ENCODE peak calls at places on chromosomes 16 and 17, in seven cellular contexts. D, U, P, M, R, A and E are unnamed samples. For H3K4me1, the result is how much of the 10 kb centered on the place peaks cover.

GRCh38 chr16:72783716-72784320 is 264.1 kb downstream of the ZFHX3 start:
- DNase-seq in R (no peak), M (no peak), P (peak), U (no peak), A (no peak), D (no peak), E (no peak)

GRCh38 chr17:43405861-43406260 is 7.1 kb downstream of the ARL4D start:
- DNase-seq in R (no peak), A (no peak), U (no peak), M (no peak), P (no peak), D (no peak), E (no peak)

GRCh38 chr17:68794636-68795503 is 160.3 kb downstream of the ABCA8 start:
- DNase-seq in R (no peak), D (no peak), U (no peak), A (no peak), P (peak), M (no peak), E (no peak)

GRCh38 chr17:68455756-68456528 is 1.4 kb downstream of the WIPI1 start:
- DNase-seq in A (no peak), M (no peak), U (no peak), D (no peak), R (peak), P (peak), E (no peak)

GRCh38 chr17:32515677-32516383 is 29.0 kb downstream of the CDK5R1 start:
- DNase-seq in P (no peak), D (peak), U (no peak), R (no peak), A (no peak), M (no peak), E (no peak)

GRCh38 chr17:20010099-20010863 is 1.1 kb downstream of the SPECC1 start:
- DNase-seq in R (peak), M (no peak), D (no peak), P (peak), U (peak), A (no peak), E (no peak)

GRCh38 chr17:3719265-3719664 is 4.4 kb upstream of the HASPIN start:
- DNase-seq in P (no peak), R (no peak), U (no peak), D (no peak), A (no peak), M (no peak), E (no peak)

GRCh38 chr16:87042551-87043272 is 274.5 kb downstream of the C16orf95 start:
- DNase-seq in D (no peak), R (no peak), M (no peak), U (no peak), P (no peak), A (no peak), E (no peak)

GRCh38 chr17:56108811-56109284 is 44.4 kb upstream of the ANKFN1 start:
- DNase-seq in P (no peak), A (no peak), U (no peak), M (no peak), D (no peak), R (no peak), E (no peak)

GRCh38 chr17:61556224-61557188 is 34.5 kb downstream of the NACA2 start:
- DNase-seq in M (no peak), A (no peak), R (no peak), U (no peak), D (no peak), P (peak), E (no peak)

GRCh38 chr16:4389051-4389955 is 17.7 kb downstream of the VASN start:
- DNase-seq in P (no peak), U (no peak), M (no peak), A (no peak), R (no peak), D (peak), E (no peak)

GRCh38 chr17:42049834-42050359 is 504 bp downstream of the C17orf113 start:
- DNase-seq in P (no peak), A (no peak), D (no peak), R (no peak), U (no peak), M (no peak), E (no peak)

GRCh38 chr16:81544261-81544660 is 99.7 kb downstream of the CMIP start:
- DNase-seq in U (no peak), A (no peak), R (no peak), P (no peak), D (no peak), M (no peak), E (peak)

GRCh38 chr17:81741594-81742452 is 29.7 kb downstream of the SLC25A10 start:
- DNase-seq in P (no peak), R (no peak), U (no peak), A (no peak), M (no peak), D (no peak), E (peak)

GRCh38 chr17:71975998-71976649 is 144.7 kb upstream of the SOX9 start:
- DNase-seq in P (peak), M (no peak), A (no peak), R (peak), U (peak), D (peak), E (peak)

GRCh38 chr16:77194295-77195231 is 3.6 kb downstream of the MON1B start:
- DNase-seq in M (no peak), P (no peak), A (no peak), R (no peak), U (no peak), D (no peak), E (peak)

GRCh38 chr17:58352843-58353719 is 1.1 kb upstream of the SUPT4H1 start:
- DNase-seq in D (no peak), A (no peak), R (no peak), M (peak), P (peak), U (no peak), E (peak)

GRCh38 chr17:14082848-14083247 is 13.5 kb downstream of the COX10 start:
- DNase-seq in A (no peak), M (no peak), U (no peak), R (no peak), D (no peak), P (no peak), E (no peak)

GRCh38 chr16:85384831-85385462 is 228.2 kb upstream of the GSE1 start:
- DNase-seq in P (peak), A (no peak), R (peak), D (peak), M (no peak), U (no peak), E (peak)

GRCh38 chr16:58661199-58661830 is 23.3 kb downstream of the SLC38A7 start:
- DNase-seq in M (no peak), A (no peak), P (peak), R (peak), D (no peak), U (peak), E (no peak)

GRCh38 chr17:68353121-68353521 is 61.8 kb downstream of the ARSG start:
- DNase-seq in A (no peak), M (no peak), R (no peak), P (peak), U (no peak), D (no peak), E (no peak)

GRCh38 chr17:82752371-82753200 is 721 bp downstream of the TBCD start:
- DNase-seq in D (peak), U (no peak), M (no peak), R (no peak), A (no peak), P (no peak), E (peak)

GRCh38 chr16:31438414-31438813 is 4.2 kb downstream of the ZNF843 start:
- DNase-seq in R (no peak), D (no peak), U (no peak), A (no peak), M (no peak), P (no peak), E (no peak)

GRCh38 chr17:73973881-73974409 is 229.5 kb upstream of the RPL38 start:
- DNase-seq in D (peak), P (no peak), R (no peak), A (no peak), U (no peak), M (no peak), E (no peak)

GRCh38 chr17:76820523-76820922 is 47.7 kb upstream of the MGAT5B start:
- DNase-seq in M (no peak), D (no peak), U (no peak), A (no peak), P (no peak), R (no peak), E (no peak)

GRCh38 chr17:66200685-66201092 is 8.8 kb upstream of the CEP112 start:
- DNase-seq in R (peak), M (peak), U (peak), D (no peak), A (no peak), P (peak), E (no peak)

GRCh38 chr16:85057212-85057889 is 29.8 kb downstream of the KIAA0513 start:
- DNase-seq in P (peak), A (no peak), D (no peak), R (peak), U (no peak), M (peak), E (no peak)

GRCh38 chr17:69820881-69821473 is 254.0 kb upstream of the KCNJ16 start:
- DNase-seq in U (no peak), M (no peak), A (no peak), P (no peak), R (no peak), D (no peak), E (no peak)

GRCh38 chr16:69523571-69523970 is 42.2 kb upstream of the NFAT5 start:
- DNase-seq in M (no peak), D (no peak), A (no peak), R (no peak), P (no peak), U (no peak), E (no peak)

GRCh38 chr16:70508752-70509151 is 14.6 kb downstream of the COG4 start:
- DNase-seq in U (no peak), D (no peak), M (no peak), A (no peak), R (no peak), P (peak), E (no peak)

GRCh38 chr16:72013389-72013788 is 4.8 kb downstream of the DHODH start:
- DNase-seq in R (no peak), A (no peak), D (no peak), P (no peak), U (no peak), M (no peak), E (peak)

GRCh38 chr16:84839956-84840355 is 20.2 kb downstream of the CRISPLD2 start:
- DNase-seq in A (no peak), D (no peak), M (no peak), P (peak), R (no peak), U (no peak), E (no peak)

GRCh38 chr17:41654134-41654907 is 29.9 kb upstream of the KRT17 start:
- DNase-seq in P (peak), A (no peak), U (no peak), R (peak), M (no peak), D (peak), E (peak)

GRCh38 chr17:68613739-68614298 is 12.7 kb upstream of the FAM20A start:
- DNase-seq in P (peak), R (no peak), A (no peak), M (no peak), D (no peak), U (peak), E (peak)

GRCh38 chr17:19460695-19461094 is 49.7 kb downstream of the RNF112 start:
- DNase-seq in P (no peak), U (no peak), R (no peak), D (no peak), M (no peak), A (no peak), E (no peak)

GRCh38 chr17:19424934-19425868 is 14.2 kb downstream of the RNF112 start:
- DNase-seq in U (no peak), M (no peak), A (no peak), R (no peak), D (no peak), P (peak), E (no peak)

DNA sequence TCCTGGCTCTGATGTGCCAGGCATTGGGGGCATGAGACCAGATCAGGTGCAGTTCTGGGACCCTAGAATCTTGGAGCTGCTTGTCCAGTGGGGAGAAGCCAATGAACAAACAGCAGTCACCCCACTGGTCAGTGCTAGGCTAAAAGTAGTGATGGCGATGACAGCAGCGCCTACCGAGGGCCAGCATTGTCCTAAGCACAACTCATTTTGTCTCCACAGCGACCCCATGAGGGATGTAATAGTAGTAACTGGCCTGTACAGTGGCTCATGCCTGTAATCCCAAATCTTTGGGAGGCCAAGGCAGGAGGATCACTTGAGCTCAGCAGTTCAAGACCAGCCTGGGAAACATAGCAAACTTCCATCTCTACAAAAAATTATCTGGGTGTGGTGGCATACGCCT is 6.2 kb downstream of the SMCR8 start:
- DNase-seq in U (no peak), M (no peak), P (peak), A (no peak), D (no peak), R (no peak), E (no peak)
- H3K4me1 ChIP-seq in U (under half), M (under half), P (under half), A (under half), D (under half), R (half or more), E (half or more)

GRCh38 chr16:50657251-50657650 is 23.9 kb downstream of the SNX20 start:
- DNase-seq in D (no peak), M (no peak), U (no peak), A (no peak), R (no peak), P (no peak), E (no peak)

GRCh38 chr16:50653633-50654524 is 27.2 kb downstream of the SNX20 start:
- DNase-seq in M (no peak), U (no peak), R (no peak), P (no peak), D (no peak), A (no peak), E (no peak)

GRCh38 chr16:50651835-50652438 is 29.2 kb downstream of the SNX20 start:
- DNase-seq in A (no peak), P (no peak), U (no peak), R (no peak), M (no peak), D (no peak), E (no peak)

GRCh38 chr16:50653056-50653455 is 28.1 kb downstream of the SNX20 start:
- DNase-seq in R (no peak), A (no peak), U (no peak), M (no peak), D (no peak), P (no peak), E (no peak)

DNA sequence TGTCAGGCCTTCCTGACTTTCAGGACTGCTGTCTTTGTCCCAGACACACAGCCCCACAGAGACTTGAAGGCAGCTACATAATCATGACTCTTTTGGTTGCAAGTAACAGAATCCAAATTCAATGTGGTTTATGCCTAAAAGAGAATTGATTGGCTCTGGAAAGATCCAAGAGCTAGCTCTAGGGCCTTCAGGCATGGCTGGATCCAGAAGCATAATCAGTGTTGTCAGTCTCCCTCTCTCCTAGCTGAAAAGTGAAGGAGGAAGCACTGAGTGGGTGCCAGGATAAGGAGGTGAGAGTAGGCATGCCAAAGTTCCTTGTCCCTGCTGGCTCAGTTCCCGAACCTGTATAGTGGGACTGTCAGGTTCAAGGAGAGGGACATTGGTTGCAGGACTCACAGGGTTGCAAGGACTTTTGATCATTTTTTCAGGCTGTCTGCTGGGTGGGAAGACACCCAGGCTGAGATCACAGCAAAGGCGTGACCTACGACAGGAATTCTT is 25.5 kb downstream of the SNX20 start:
- DNase-seq in R (no peak), P (no peak), M (no peak), A (no peak), U (no peak), D (no peak), E (no peak)
- H3K27ac ChIP-seq in R (no peak), P (no peak), M (no peak), A (no peak), U (no peak), D (no peak), E (no peak)

GRCh38 chr16:89313583-89313982 is 96.1 kb downstream of the ZNF778 start:
- DNase-seq in P (no peak), U (no peak), A (no peak), R (no peak), D (no peak), M (no peak), E (no peak)
- H3K4me1 ChIP-seq in P (under half), U (half or more), A (half or more), R (half or more), D (half or more), M (under half), E (half or more)

DNA sequence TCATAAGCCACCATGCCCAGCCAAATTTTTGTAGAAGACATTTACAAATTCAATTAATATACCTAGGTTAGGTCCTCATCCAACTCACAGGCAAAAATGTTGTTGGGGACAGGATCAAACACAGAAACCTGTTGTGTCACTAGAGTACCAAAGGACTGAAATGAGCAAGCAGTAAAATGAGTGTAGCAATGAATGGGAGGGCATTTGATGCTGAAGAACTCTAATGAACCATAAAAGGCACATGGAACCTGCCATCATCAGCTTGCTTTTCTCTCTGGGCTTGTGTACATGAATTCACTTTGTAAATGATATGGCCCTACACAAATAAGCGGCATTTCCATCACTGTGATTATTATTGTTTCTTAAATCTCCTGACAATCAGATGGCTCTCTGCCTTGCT is 17.8 kb downstream of the USP31 start:
- DNase-seq in R (no peak), U (no peak), D (no peak), M (no peak), A (no peak), P (no peak), E (no peak)
- H3K27ac ChIP-seq in R (no peak), U (no peak), D (peak), M (no peak), A (peak), P (no peak), E (peak)

GRCh38 chr16:50696126-50696525 is 2.7 kb downstream of the NOD2 start:
- DNase-seq in A (no peak), M (no peak), R (no peak), U (no peak), P (no peak), D (no peak), E (no peak)
- H3K4me1 ChIP-seq in A (under half), M (under half), R (under half), U (under half), P (under half), D (half or more), E (half or more)

GRCh38 chr16:12020007-12020406 is 43.5 kb downstream of the SNX29 start:
- DNase-seq in A (no peak), M (peak), R (no peak), U (no peak), P (no peak), D (no peak), E (no peak)

GRCh38 chr16:12016166-12016947 is 39.8 kb downstream of the SNX29 start:
- DNase-seq in P (no peak), M (no peak), R (peak), A (no peak), U (no peak), D (no peak), E (no peak)

GRCh38 chr16:12021578-12022265 is 45.2 kb downstream of the SNX29 start:
- DNase-seq in M (no peak), U (no peak), R (no peak), P (no peak), D (no peak), A (no peak), E (no peak)

DNA sequence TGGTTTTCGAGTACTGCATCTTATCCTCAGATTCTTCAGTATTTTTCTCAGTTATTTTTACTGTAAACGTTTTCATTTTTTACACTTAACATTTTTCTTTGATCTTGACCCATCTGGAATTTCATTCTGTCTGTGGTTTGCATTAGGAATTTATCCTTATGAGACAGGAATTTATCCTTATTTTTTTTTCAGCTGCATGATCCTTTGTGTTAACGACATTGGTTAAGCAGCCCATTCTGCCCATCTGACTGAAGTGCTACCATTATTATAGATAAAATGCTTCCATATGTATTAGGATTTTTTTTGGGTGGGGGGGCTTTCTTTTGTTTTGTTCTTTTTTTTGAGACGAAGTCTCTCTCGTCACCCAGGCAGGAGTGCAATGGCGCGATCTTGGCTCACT is 41.0 kb downstream of the SNX29 start:
- DNase-seq in U (no peak), R (no peak), P (no peak), D (no peak), M (no peak), A (no peak), E (no peak)
- H3K27ac ChIP-seq in U (no peak), R (no peak), P (no peak), D (no peak), M (no peak), A (no peak), E (no peak)

DNA sequence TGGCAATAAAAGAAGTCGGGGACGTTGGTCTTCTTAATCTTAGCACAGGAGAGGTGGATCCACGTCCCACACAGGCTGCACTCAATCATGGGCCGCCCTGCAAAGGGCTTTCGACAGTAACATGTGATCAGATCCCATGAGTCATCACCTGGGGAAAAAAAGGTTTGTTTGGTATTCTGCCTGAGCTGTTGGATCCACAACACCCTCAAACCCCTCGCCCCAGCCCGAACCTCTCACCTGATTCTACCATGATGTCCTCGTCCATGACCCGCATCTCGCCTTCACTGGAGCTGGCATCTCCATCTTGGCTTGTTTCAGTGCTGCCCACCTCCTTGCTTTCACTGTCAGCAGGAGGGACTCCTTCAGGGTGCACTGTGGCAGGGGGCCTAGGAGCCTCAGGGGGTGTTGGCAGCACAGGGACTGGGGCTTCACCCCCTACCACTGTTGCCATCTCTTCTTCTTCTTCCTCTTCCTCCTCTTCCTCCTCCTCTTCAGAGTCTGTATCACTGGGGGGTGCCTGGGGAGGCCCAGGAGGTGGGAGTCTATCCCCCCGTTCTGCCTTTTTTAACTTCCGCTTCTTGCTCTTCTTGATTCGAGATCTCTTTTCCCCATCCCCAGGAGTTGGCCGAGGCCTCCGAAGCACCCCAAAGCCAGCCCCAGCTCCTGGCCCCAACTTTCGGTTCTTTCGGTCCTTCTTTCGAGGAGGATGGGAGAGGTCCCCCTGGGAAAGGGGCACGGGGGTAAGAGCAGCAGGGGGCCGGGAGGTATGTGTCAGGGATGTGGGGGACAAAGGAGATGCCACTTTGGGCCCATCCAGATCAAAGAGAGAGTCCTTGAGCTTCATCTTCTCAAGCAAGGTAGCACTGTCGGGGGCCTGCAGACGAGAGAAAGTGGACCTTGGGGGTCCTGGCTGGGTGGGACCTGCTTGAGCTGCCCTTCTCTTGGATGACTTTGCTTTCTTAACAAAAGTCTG is 1.7 kb upstream of the DVL2 start:
- DNase-seq in M (no peak), U (no peak), R (no peak), P (peak), A (no peak), D (no peak), E (no peak)
- H3K4me1 ChIP-seq in M (under half), U (under half), R (half or more), P (under half), A (half or more), D (half or more), E (half or more)